ENCODE peak calls at places on chromosome 7, in six cellular contexts. One of them, this sample, is unnamed.

GRCh38 chr7:21113609-21114416 is 314.1 kb upstream of the SP4 start:
- DNase-seq in activated naive CD4-positive, alpha-beta T cell treated with anti-CD3 and anti-CD28 coated beads, Interleukin-2, amount 10 ng/mL, durations not matched to agents 7 days and 5 days: no peak
- DNase-seq in naive thymus-derived CD4-positive, alpha-beta T cell: no peak
- DNase-seq in activated CD8-positive, alpha-beta memory T cell treated with anti-CD3 and anti-CD28 coated beads for 4 hours: no peak
- DNase-seq in endothelial cell: no peak
- DNase-seq in fibroblast of lung: no peak
- DNase-seq in this sample: no peak

GRCh38 chr7:34755008-34755407 is 97.0 kb downstream of the NPSR1 start:
- DNase-seq in activated CD8-positive, alpha-beta memory T cell treated with anti-CD3 and anti-CD28 coated beads for 4 hours: no peak
- DNase-seq in activated naive CD4-positive, alpha-beta T cell treated with anti-CD3 and anti-CD28 coated beads, Interleukin-2, amount 10 ng/mL, durations not matched to agents 7 days and 5 days: no peak
- DNase-seq in fibroblast of lung: no peak
- DNase-seq in naive thymus-derived CD4-positive, alpha-beta T cell: no peak
- DNase-seq in endothelial cell: no peak
- DNase-seq in this sample: no peak

GRCh38 chr7:140605337-140605736 is 35.3 kb downstream of the DENND2A start:
- DNase-seq in activated naive CD4-positive, alpha-beta T cell treated with anti-CD3 and anti-CD28 coated beads, Interleukin-2, amount 10 ng/mL, durations not matched to agents 7 days and 5 days: no peak
- DNase-seq in naive thymus-derived CD4-positive, alpha-beta T cell: no peak
- DNase-seq in endothelial cell: no peak
- DNase-seq in activated CD8-positive, alpha-beta memory T cell treated with anti-CD3 and anti-CD28 coated beads for 4 hours: no peak
- DNase-seq in fibroblast of lung: no peak
- DNase-seq in this sample: peak; percentile 61

GRCh38 chr7:21903074-21903786 is 42.5 kb downstream of the CDCA7L start:
- DNase-seq in activated naive CD4-positive, alpha-beta T cell treated with anti-CD3 and anti-CD28 coated beads, Interleukin-2, amount 10 ng/mL, durations not matched to agents 7 days and 5 days: no peak
- DNase-seq in activated CD8-positive, alpha-beta memory T cell treated with anti-CD3 and anti-CD28 coated beads for 4 hours: no peak
- DNase-seq in endothelial cell: no peak
- DNase-seq in fibroblast of lung: no peak
- DNase-seq in naive thymus-derived CD4-positive, alpha-beta T cell: no peak
- DNase-seq in this sample: peak; percentile 28

GRCh38 chr7:68288099-68288498 is 1291.5 kb downstream of the TYW1 start:
- DNase-seq in naive thymus-derived CD4-positive, alpha-beta T cell: no peak
- DNase-seq in endothelial cell: no peak
- DNase-seq in activated naive CD4-positive, alpha-beta T cell treated with anti-CD3 and anti-CD28 coated beads, Interleukin-2, amount 10 ng/mL, durations not matched to agents 7 days and 5 days: no peak
- DNase-seq in activated CD8-positive, alpha-beta memory T cell treated with anti-CD3 and anti-CD28 coated beads for 4 hours: no peak
- DNase-seq in fibroblast of lung: no peak
- DNase-seq in this sample: no peak

GRCh38 chr7:99278180-99278579 is 5.5 kb downstream of the MYH16 start:
- DNase-seq in endothelial cell: no peak
- DNase-seq in activated naive CD4-positive, alpha-beta T cell treated with anti-CD3 and anti-CD28 coated beads, Interleukin-2, amount 10 ng/mL, durations not matched to agents 7 days and 5 days: no peak
- DNase-seq in fibroblast of lung: no peak
- DNase-seq in naive thymus-derived CD4-positive, alpha-beta T cell: no peak
- DNase-seq in activated CD8-positive, alpha-beta memory T cell treated with anti-CD3 and anti-CD28 coated beads for 4 hours: no peak
- DNase-seq in this sample: no peak

GRCh38 chr7:130922206-130923112 is 188.5 kb upstream of the KLF14 start:
- DNase-seq in fibroblast of lung: no peak
- DNase-seq in endothelial cell: no peak
- DNase-seq in activated naive CD4-positive, alpha-beta T cell treated with anti-CD3 and anti-CD28 coated beads, Interleukin-2, amount 10 ng/mL, durations not matched to agents 7 days and 5 days: no peak
- DNase-seq in naive thymus-derived CD4-positive, alpha-beta T cell: no peak
- DNase-seq in activated CD8-positive, alpha-beta memory T cell treated with anti-CD3 and anti-CD28 coated beads for 4 hours: no peak
- DNase-seq in this sample: no peak

GRCh38 chr7:77933394-77933793 is 134.8 kb downstream of the PHTF2 start:
- DNase-seq in endothelial cell: no peak
- DNase-seq in naive thymus-derived CD4-positive, alpha-beta T cell: no peak
- DNase-seq in fibroblast of lung: peak; percentile 21
- DNase-seq in activated naive CD4-positive, alpha-beta T cell treated with anti-CD3 and anti-CD28 coated beads, Interleukin-2, amount 10 ng/mL, durations not matched to agents 7 days and 5 days: no peak
- DNase-seq in activated CD8-positive, alpha-beta memory T cell treated with anti-CD3 and anti-CD28 coated beads for 4 hours: no peak
- DNase-seq in this sample: peak; percentile 29

GRCh38 chr7:40133561-40134427 is 628 bp downstream of the MPLKIP start:
- DNase-seq in naive thymus-derived CD4-positive, alpha-beta T cell: no peak
- DNase-seq in fibroblast of lung: peak; percentile 28
- DNase-seq in endothelial cell: peak; percentile 45
- DNase-seq in activated naive CD4-positive, alpha-beta T cell treated with anti-CD3 and anti-CD28 coated beads, Interleukin-2, amount 10 ng/mL, durations not matched to agents 7 days and 5 days: peak; percentile 28
- DNase-seq in activated CD8-positive, alpha-beta memory T cell treated with anti-CD3 and anti-CD28 coated beads for 4 hours: no peak
- DNase-seq in this sample: peak; percentile 27

GRCh38 chr7:28409716-28410627 is 2.3 kb upstream of the CREB5 start:
- DNase-seq in activated naive CD4-positive, alpha-beta T cell treated with anti-CD3 and anti-CD28 coated beads, Interleukin-2, amount 10 ng/mL, durations not matched to agents 7 days and 5 days: no peak
- DNase-seq in endothelial cell: peak; percentile 49
- DNase-seq in activated CD8-positive, alpha-beta memory T cell treated with anti-CD3 and anti-CD28 coated beads for 4 hours: no peak
- DNase-seq in naive thymus-derived CD4-positive, alpha-beta T cell: no peak
- DNase-seq in fibroblast of lung: peak; percentile 40
- DNase-seq in this sample: peak; percentile 48

GRCh38 chr7:123615344-123615743 is 13.7 kb downstream of the ASB15 start:
- DNase-seq in fibroblast of lung: peak; percentile 54
- DNase-seq in naive thymus-derived CD4-positive, alpha-beta T cell: no peak
- DNase-seq in endothelial cell: no peak
- DNase-seq in activated naive CD4-positive, alpha-beta T cell treated with anti-CD3 and anti-CD28 coated beads, Interleukin-2, amount 10 ng/mL, durations not matched to agents 7 days and 5 days: no peak
- DNase-seq in activated CD8-positive, alpha-beta memory T cell treated with anti-CD3 and anti-CD28 coated beads for 4 hours: no peak
- DNase-seq in this sample: peak; percentile 91

This sample was measured in cardiac fibroblast.